ENCODE peak calls at places on chromosomes 1 and 21, in five cellular contexts. D, Y, C, Q and K are unnamed samples.
A peak's percentile ranks its signal among the peaks of the same experiment; 100 is the strongest.

GRCh38 chr1:54582566-54583306 is 34.7 kb downstream of the ACOT11 start:
- DNase-seq in Y (no peak), Q (no peak), C (no peak), D (peak; percentile 80), K (no peak)

GRCh38 chr1:98044766-98045165 is 123.9 kb upstream of the DPYD start:
- DNase-seq in D (peak; percentile 51), Q (no peak), Y (no peak), C (no peak), K (no peak)

GRCh38 chr1:202122639-202123335 is at the start of gene GPR37L1:
- DNase-seq in Q (peak; percentile 85), Y (no peak), C (peak; percentile 79), D (peak; percentile 93), K (peak; percentile 75)

GRCh38 chr1:26602378-26602959 is 72.9 kb downstream of the RPS6KA1 start:
- DNase-seq in D (peak; percentile 61), Y (no peak), C (peak; percentile 45), Q (no peak), K (peak; percentile 48)

GRCh38 chr1:7535016-7535415 is 236.1 kb upstream of the VAMP3 start:
- DNase-seq in D (no peak), Q (no peak), Y (no peak), C (no peak), K (no peak)

GRCh38 chr1:156676820-156677615 is at the start of gene NES:
- DNase-seq in Q (peak; percentile 11), Y (no peak), D (peak; percentile 96), C (peak; percentile 50), K (peak; percentile 44)

GRCh38 chr21:44312089-44312488 is 12.2 kb downstream of the PFKL start:
- DNase-seq in C (no peak), D (no peak), Q (no peak), Y (no peak), K (no peak)

GRCh38 chr1:19405195-19405760 is 80.1 kb downstream of the CAPZB start:
- DNase-seq in Q (no peak), C (no peak), D (no peak), Y (no peak), K (no peak)